ENCODE peak calls at places on chromosomes 16 and 17, in ten cellular contexts. T is AG10803, H is AG04450, X is ascending aorta, W is Caco-2, J is A549, O is fibroblast of mammary gland, Z is glutamatergic neuron, K is RWPE1, U is HFF-Myc. F is an unnamed sample.

GRCh38 chr16:31475949-31476304 is 4.0 kb downstream of the TGFB1I1 start:
- DNase-seq in U (no peak), X (no peak), H (no peak), O (no peak), T (no peak), Z (no peak), K (no peak), J (no peak), W (no peak), F (no peak)

GRCh38 chr16:85984947-85985451 is 86.0 kb downstream of the IRF8 start:
- DNase-seq in X (peak), K (no peak), U (no peak), H (no peak), Z (no peak), O (no peak), T (no peak), W (no peak), J (no peak), F (no peak)

GRCh38 chr17:61587807-61588660 is 3.0 kb downstream of the NACA2 start:
- DNase-seq in J (no peak), T (no peak), O (no peak), U (no peak), Z (no peak), K (no peak), W (no peak), X (no peak), H (no peak), F (no peak)

GRCh38 chr16:65120811-65121721 is 797 bp downstream of the CDH11 start:
- DNase-seq in T (no peak), U (no peak), X (peak), H (no peak), W (no peak), K (no peak), J (peak), Z (peak), O (no peak), F (peak)

GRCh38 chr16:84709609-84710008 is 9.8 kb downstream of the USP10 start:
- DNase-seq in J (no peak), X (no peak), O (no peak), T (no peak), Z (no peak), U (no peak), W (no peak), K (no peak), H (no peak), F (no peak)

GRCh38 chr16:85291302-85292148 is 179.3 kb upstream of the CIBAR2 start:
- DNase-seq in U (no peak), H (no peak), T (no peak), Z (peak), X (no peak), J (no peak), K (no peak), W (no peak), O (no peak), F (no peak)

GRCh38 chr16:81397879-81398516 is 46.6 kb upstream of the CMIP start:
- DNase-seq in U (no peak), J (no peak), O (no peak), Z (no peak), W (no peak), K (no peak), H (no peak), T (no peak), X (no peak), F (no peak)

GRCh38 chr16:1983544-1984346 is at the start of gene GFER:
- DNase-seq in W (peak), O (peak), T (peak), Z (peak), H (peak), X (peak), J (peak), U (peak), K (peak), F (peak)

GRCh38 chr17:41785876-41786226 is 660 bp downstream of the JUP start:
- DNase-seq in Z (peak), T (no peak), U (no peak), K (peak), X (no peak), O (no peak), H (no peak), W (peak), J (peak), F (no peak)

GRCh38 chr16:76729525-76729924 is 452.3 kb downstream of the CNTNAP4 start:
- DNase-seq in O (peak), K (peak), J (no peak), Z (no peak), U (no peak), H (no peak), W (peak), T (no peak), X (no peak), F (no peak)

GRCh38 chr17:8150194-8151119 is 1.7 kb downstream of the PER1 start:
- DNase-seq in H (no peak), Z (no peak), J (no peak), K (no peak), W (no peak), X (no peak), O (no peak), T (no peak), U (no peak), F (no peak)

GRCh38 chr16:15757630-15758251 is 99.1 kb downstream of the MYH11 start:
- DNase-seq in O (no peak), T (no peak), J (no peak), Z (no peak), K (no peak), H (no peak), U (no peak), W (no peak), X (no peak), F (no peak)

GRCh38 chr16:88716201-88716600 is 9.9 kb downstream of the CTU2 start:
- DNase-seq in O (no peak), Z (no peak), H (no peak), T (no peak), X (no peak), J (no peak), W (no peak), U (no peak), K (no peak), F (no peak)

GRCh38 chr16:87384162-87384999 is 805 bp upstream of the FBXO31 start:
- DNase-seq in O (no peak), J (peak), Z (peak), W (peak), K (peak), T (no peak), X (peak), U (no peak), H (no peak), F (peak)

GRCh38 chr16:17354121-17354750 is 116.5 kb downstream of the XYLT1 start:
- DNase-seq in W (no peak), X (no peak), T (no peak), U (no peak), H (no peak), J (no peak), O (no peak), K (no peak), Z (peak), F (no peak)

GRCh38 chr17:80731255-80731840 is 186.7 kb downstream of the RPTOR start:
- DNase-seq in J (no peak), H (no peak), X (no peak), U (no peak), T (no peak), K (no peak), Z (no peak), O (no peak), W (no peak), F (no peak)

GRCh38 chr17:79042421-79043190 is 18.6 kb downstream of the C1QTNF1 start:
- DNase-seq in J (peak), X (peak), O (peak), K (peak), W (peak), Z (peak), U (no peak), H (no peak), T (peak), F (peak)

GRCh38 chr16:85235988-85236831 is 123.9 kb upstream of the CIBAR2 start:
- DNase-seq in Z (no peak), K (no peak), U (no peak), T (no peak), X (no peak), W (no peak), O (peak), J (no peak), H (no peak), F (peak)

GRCh38 chr17:76004750-76005262 is 4.2 kb downstream of the CDK3 start:
- DNase-seq in K (no peak), J (no peak), U (no peak), H (no peak), Z (no peak), X (no peak), O (peak), T (no peak), W (no peak), F (no peak)

GRCh38 chr17:68587847-68588246 is 13.3 kb downstream of the FAM20A start:
- DNase-seq in J (no peak), X (no peak), Z (no peak), T (peak), K (no peak), W (no peak), H (no peak), O (peak), U (no peak), F (no peak)

GRCh38 chr16:57166951-57167350 is 18.9 kb downstream of the PSME3IP1 start:
- DNase-seq in Z (no peak), U (no peak), T (no peak), J (no peak), W (no peak), O (peak), H (no peak), X (no peak), K (no peak), F (no peak)

GRCh38 chr16:74766729-74767128 is 7.9 kb downstream of the FA2H start:
- DNase-seq in T (no peak), W (no peak), Z (no peak), U (no peak), K (no peak), X (no peak), J (no peak), H (no peak), O (no peak), F (no peak)

GRCh38 chr17:8189041-8189710 is 804 bp downstream of the BORCS6 start:
- DNase-seq in U (no peak), X (no peak), O (no peak), H (no peak), T (peak), K (no peak), Z (no peak), W (no peak), J (no peak), F (no peak)

GRCh38 chr16:51008037-51008436 is 143.0 kb downstream of the SALL1 start:
- DNase-seq in J (no peak), W (no peak), O (no peak), Z (no peak), T (no peak), X (no peak), K (no peak), H (no peak), U (no peak), F (no peak)

GRCh38 chr17:36862116-36862920 is 75.0 kb upstream of the LHX1 start:
- DNase-seq in K (no peak), W (no peak), J (no peak), Z (no peak), X (no peak), T (no peak), O (no peak), H (no peak), U (no peak), F (no peak)

GRCh38 chr17:16027708-16028584 is 28.3 kb downstream of the TTC19 start:
- DNase-seq in W (no peak), H (peak), T (peak), O (peak), J (peak), K (peak), U (peak), Z (no peak), X (no peak), F (peak)
- TF ChIP-seq CTCF in W (no peak), H (no peak), T (peak), O (no peak), J (no peak), K (no peak), U (no peak), Z (no peak), X (no peak), F (no peak)

DNA sequence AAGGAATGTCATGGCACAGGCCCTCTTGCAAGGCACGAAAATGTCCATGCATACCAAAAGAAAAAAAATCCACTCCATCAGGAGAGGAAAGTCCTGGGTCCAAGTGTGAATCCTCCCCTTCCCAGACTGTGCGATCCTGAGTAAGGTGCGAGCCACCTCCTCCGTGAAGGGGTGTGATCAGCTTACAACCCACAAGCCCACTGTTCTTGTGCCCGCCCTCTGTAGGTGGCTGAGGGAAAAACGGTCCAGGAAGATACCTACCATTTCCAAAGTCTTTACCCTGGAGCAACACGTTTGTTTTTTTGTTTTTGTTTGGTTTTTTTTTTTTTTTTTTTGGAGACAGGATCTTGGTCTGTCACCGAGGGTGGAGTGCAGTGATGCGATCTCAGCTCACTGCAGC is 116.5 kb downstream of the ZNF423 start:
- DNase-seq in H (no peak), W (no peak), K (no peak), X (no peak), U (no peak), O (no peak), Z (peak), T (no peak), J (peak), F (no peak)
- TF ChIP-seq CTCF in H (no peak), W (peak), K (no peak), X (no peak), U (peak), O (peak), Z (peak), T (peak), J (no peak), F (no peak)

GRCh38 chr17:64661731-64661980 is 451 bp downstream of the SMURF2 start:
- DNase-seq in U (no peak), H (no peak), Z (no peak), O (no peak), K (no peak), T (no peak), X (no peak), W (no peak), J (no peak), F (no peak)

GRCh38 chr17:64657610-64658125 is 4.4 kb downstream of the SMURF2 start:
- DNase-seq in K (no peak), X (no peak), O (no peak), U (no peak), H (no peak), T (no peak), Z (no peak), J (no peak), W (no peak), F (no peak)

GRCh38 chr17:64658931-64659330 is 3.2 kb downstream of the SMURF2 start:
- DNase-seq in O (peak), U (no peak), X (no peak), H (no peak), W (no peak), J (peak), T (peak), K (no peak), Z (no peak), F (no peak)

GRCh38 chr17:64662774-64663367 is 764 bp upstream of the SMURF2 start:
- DNase-seq in X (no peak), K (peak), J (no peak), W (no peak), H (no peak), T (no peak), Z (no peak), O (no peak), U (no peak), F (no peak)

GRCh38 chr17:64661981-64662773 is at the start of gene SMURF2:
- DNase-seq in W (peak), K (peak), X (peak), J (peak), Z (peak), O (peak), U (no peak), T (peak), H (no peak), F (peak)
- TF ChIP-seq CTCF in W (no peak), K (no peak), X (peak), J (no peak), Z (no peak), O (no peak), U (no peak), T (no peak), H (no peak), F (no peak)

GRCh38 chr16:30369938-30370443 is 303 bp downstream of the TBC1D10B start:
- DNase-seq in T (peak), J (no peak), O (no peak), K (no peak), X (no peak), U (no peak), Z (no peak), H (no peak), W (no peak), F (no peak)
- TF ChIP-seq CTCF in T (no peak), J (no peak), O (no peak), K (no peak), X (peak), U (no peak), Z (peak), H (no peak), W (no peak), F (no peak)

DNA sequence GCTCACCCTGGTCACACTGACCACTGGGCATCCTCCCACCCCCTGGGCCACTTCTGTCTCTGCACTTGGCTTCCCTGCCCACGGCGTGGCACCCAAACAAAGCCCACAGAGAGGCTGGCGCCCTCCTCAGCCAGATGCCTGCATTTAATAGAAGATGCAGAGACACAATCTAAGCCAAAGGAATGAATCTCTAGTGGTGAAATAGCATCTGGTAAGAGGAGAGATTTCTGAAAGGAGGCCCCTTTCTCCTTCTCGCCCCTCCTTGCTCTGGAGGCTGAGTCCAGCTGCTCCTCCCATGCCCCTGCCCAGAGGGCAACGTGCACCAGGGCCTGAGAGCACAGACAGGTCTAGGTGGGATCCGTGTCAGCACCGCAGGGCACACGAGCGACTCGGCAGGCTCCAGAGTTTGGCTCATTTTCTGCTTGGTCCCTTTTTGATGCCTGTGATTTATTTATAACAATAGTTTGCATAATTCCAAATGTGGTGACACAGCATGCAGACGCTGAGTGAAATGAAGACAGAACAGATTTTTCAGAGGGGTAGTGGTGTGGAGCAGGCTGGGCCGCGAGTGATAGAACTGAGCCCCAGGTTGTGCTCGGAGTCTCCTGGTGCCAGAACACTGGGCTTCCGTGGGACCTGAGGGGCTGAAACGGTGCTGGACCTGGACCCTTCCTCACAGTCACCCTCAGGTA is 95.6 kb downstream of the METRNL start:
- DNase-seq in X (peak), H (no peak), K (no peak), Z (no peak), W (no peak), U (no peak), J (no peak), T (peak), O (no peak), F (no peak)
- TF ChIP-seq CTCF in X (no peak), H (no peak), K (no peak), Z (no peak), W (no peak), U (no peak), J (peak), T (peak), O (no peak), F (no peak)

GRCh38 chr17:63697341-63698286 is 2.3 kb downstream of the LIMD2 start:
- DNase-seq in T (peak), X (peak), H (no peak), K (peak), J (peak), O (peak), W (no peak), U (no peak), Z (peak), F (peak)
- TF ChIP-seq CTCF in T (peak), X (peak), H (peak), K (peak), J (peak), O (peak), W (peak), U (peak), Z (peak), F (peak)

GRCh38 chr16:68626557-68626956 is 18.6 kb upstream of the CDH3 start:
- DNase-seq in T (no peak), U (no peak), K (no peak), W (no peak), O (peak), Z (no peak), H (no peak), X (no peak), J (no peak), F (no peak)
- TF ChIP-seq CTCF in T (no peak), U (no peak), K (no peak), W (no peak), O (no peak), Z (no peak), H (no peak), X (no peak), J (no peak), F (no peak)

GRCh38 chr17:47287068-47287467 is 33.4 kb downstream of the ITGB3 start:
- DNase-seq in U (no peak), X (no peak), K (no peak), H (no peak), O (no peak), W (no peak), T (no peak), J (no peak), Z (no peak), F (no peak)
- TF ChIP-seq CTCF in U (no peak), X (no peak), K (no peak), H (no peak), O (no peak), W (no peak), T (no peak), J (no peak), Z (no peak), F (peak)

GRCh38 chr16:168424-168823 is 2.6 kb downstream of the HBM start:
- DNase-seq in Z (no peak), T (no peak), J (no peak), W (no peak), H (no peak), X (no peak), O (no peak), U (no peak), K (no peak), F (no peak)

GRCh38 chr16:165539-166374 is at the start of gene HBM:
- DNase-seq in W (no peak), K (no peak), U (no peak), O (no peak), Z (no peak), T (no peak), H (no peak), J (no peak), X (no peak), F (no peak)

GRCh38 chr16:165218-165538 is 600 bp upstream of the HBM start:
- DNase-seq in X (no peak), J (no peak), H (no peak), U (no peak), T (no peak), O (no peak), Z (no peak), K (no peak), W (no peak), F (peak)

GRCh38 chr16:166375-167116 is 768 bp downstream of the HBM start:
- DNase-seq in T (no peak), Z (peak), U (no peak), K (no peak), J (no peak), W (no peak), O (no peak), X (no peak), H (no peak), F (no peak)

DNA sequence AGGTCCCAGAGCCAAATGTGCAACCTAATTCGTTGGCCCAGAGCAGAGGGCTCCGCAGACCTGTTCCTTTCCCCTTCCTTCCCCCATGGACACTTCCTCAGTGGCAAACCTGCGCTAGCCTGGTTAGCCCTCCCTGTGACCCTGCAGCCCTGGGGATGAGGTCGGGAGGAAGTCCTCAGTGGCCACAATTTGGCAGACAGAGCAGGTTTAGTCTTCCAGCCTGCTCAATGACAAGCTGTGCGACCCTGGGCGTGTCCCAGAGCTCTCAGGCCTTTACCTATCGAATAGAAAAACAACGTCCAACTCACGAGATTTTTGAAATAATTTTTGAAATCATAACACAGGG is 1.3 kb downstream of the HBM start:
- DNase-seq in H (no peak), K (no peak), T (no peak), Z (no peak), W (no peak), X (no peak), J (no peak), O (no peak), U (no peak), F (no peak)
- TF ChIP-seq CTCF in H (no peak), K (no peak), T (no peak), Z (no peak), W (no peak), X (no peak), J (no peak), O (no peak), U (no peak), F (no peak)

GRCh38 chr16:89918453-89919347 is at the start of gene MC1R:
- DNase-seq in W (peak), U (no peak), H (no peak), O (peak), K (no peak), X (no peak), J (peak), Z (peak), T (no peak), F (peak)
- TF ChIP-seq CTCF in W (peak), U (peak), H (peak), O (peak), K (peak), X (peak), J (peak), Z (peak), T (peak), F (peak)